ENCODE peak calls at places on chromosomes 7 and 10, in four cellular contexts. B, A, D and I are unnamed samples.

GRCh38 chr7:129575699-129576098 is 35.8 kb upstream of the NRF1 start:
- DNase-seq in B (no peak), A (no peak), D (no peak), I (no peak)

GRCh38 chr7:151735854-151736402 is 141.0 kb downstream of the PRKAG2 start:
- DNase-seq in B (peak), A (no peak), D (peak), I (no peak)

GRCh38 chr7:27123021-27123476 is 7.5 kb downstream of the HOXA4 start:
- DNase-seq in B (no peak), A (no peak), D (no peak), I (no peak)

GRCh38 chr7:25294624-25295023 is 66.3 kb upstream of the NPVF start:
- DNase-seq in B (no peak), A (no peak), D (no peak), I (no peak)

GRCh38 chr10:59675812-59676211 is 33.8 kb downstream of the SLC16A9 start:
- DNase-seq in B (peak), A (no peak), D (no peak), I (peak)

GRCh38 chr10:84360634-84361365 is 32.4 kb downstream of the CCSER2 start:
- DNase-seq in B (no peak), A (no peak), D (no peak), I (peak)

GRCh38 chr10:130767116-130767730 is 544.3 kb downstream of the TCERG1L start:
- DNase-seq in B (no peak), A (no peak), D (no peak), I (no peak)

GRCh38 chr7:96734343-96734742 is 24.7 kb upstream of the SEM1 start:
- DNase-seq in B (no peak), A (no peak), D (no peak), I (no peak)

GRCh38 chr10:120978589-120979252 is 127.6 kb downstream of the WDR11 start:
- DNase-seq in B (peak), A (no peak), D (no peak), I (no peak)

GRCh38 chr7:121449304-121449703 is 53.2 kb upstream of the FAM3C start:
- DNase-seq in B (no peak), A (no peak), D (no peak), I (no peak)

GRCh38 chr10:132862485-132863420 is 76.8 kb upstream of the NKX6-2 start:
- DNase-seq in B (no peak), A (no peak), D (peak), I (no peak)

GRCh38 chr7:74023037-74023436 is 4.9 kb upstream of the ELN start:
- DNase-seq in B (peak), A (no peak), D (peak), I (peak)

GRCh38 chr10:116163308-116163707 is 109.7 kb downstream of the GFRA1 start:
- DNase-seq in B (no peak), A (no peak), D (no peak), I (no peak)

GRCh38 chr7:28478661-28479060 is 66.3 kb downstream of the CREB5 start:
- DNase-seq in B (no peak), A (no peak), D (no peak), I (no peak)

GRCh38 chr10:126226205-126226604 is 162.1 kb downstream of the ADAM12 start:
- DNase-seq in B (no peak), A (no peak), D (no peak), I (no peak)

GRCh38 chr10:104322416-104322782 is 15.9 kb downstream of the ITPRIP start:
- DNase-seq in B (no peak), A (peak), D (peak), I (no peak)

GRCh38 chr10:35613597-35614226 is 8.6 kb downstream of the GJD4 start:
- DNase-seq in B (peak), A (no peak), D (no peak), I (peak)

GRCh38 chr7:34488766-34489165 is 169.3 kb upstream of the NPSR1 start:
- DNase-seq in B (no peak), A (no peak), D (no peak), I (no peak)

GRCh38 chr10:131683281-131683861 is 217.4 kb upstream of the PPP2R2D start:
- DNase-seq in B (no peak), A (no peak), D (no peak), I (no peak)

GRCh38 chr7:78151229-78151628 is 352.7 kb downstream of the PHTF2 start:
- DNase-seq in B (no peak), A (no peak), D (no peak), I (no peak)